ENCODE peak calls at places on chromosomes 7 and 10, in seven cellular contexts. One of them, this sample, is unnamed. For H3K36me3, the result is how much of the 10 kb centered on the place peaks cover.

GRCh38 chr10:130541090-130541489 is 404.9 kb downstream of the GLRX3 start:
- DNase-seq in effector memory CD4-positive, alpha-beta T cell: no peak
- DNase-seq in OCI-LY7: no peak
- DNase-seq in SJSA1: no peak
- DNase-seq in stomach: no peak
- DNase-seq in Caco-2: no peak
- DNase-seq in CD8-positive, alpha-beta T cell: no peak
- DNase-seq in this sample: no peak

GRCh38 chr10:3873728-3874461 is 88.9 kb upstream of the KLF6 start:
- DNase-seq in effector memory CD4-positive, alpha-beta T cell: no peak
- DNase-seq in Caco-2: peak
- DNase-seq in stomach: no peak
- DNase-seq in SJSA1: no peak
- DNase-seq in CD8-positive, alpha-beta T cell: no peak
- DNase-seq in OCI-LY7: peak
- DNase-seq in this sample: peak

GRCh38 chr10:44393051-44393630 is 8.2 kb upstream of the CXCL12 start:
- DNase-seq in Caco-2: no peak
- DNase-seq in CD8-positive, alpha-beta T cell: no peak
- DNase-seq in SJSA1: no peak
- DNase-seq in stomach: no peak
- DNase-seq in effector memory CD4-positive, alpha-beta T cell: no peak
- DNase-seq in OCI-LY7: no peak
- DNase-seq in this sample: no peak

GRCh38 chr7:127514499-127514898 is 70.9 kb downstream of the GCC1 start:
- DNase-seq in CD8-positive, alpha-beta T cell: no peak
- DNase-seq in stomach: no peak
- DNase-seq in Caco-2: peak
- DNase-seq in OCI-LY7: peak
- DNase-seq in SJSA1: no peak
- DNase-seq in effector memory CD4-positive, alpha-beta T cell: no peak
- DNase-seq in this sample: no peak

GRCh38 chr7:18873674-18874341 is 243.6 kb downstream of the TWIST1 start:
- DNase-seq in OCI-LY7: no peak
- DNase-seq in CD8-positive, alpha-beta T cell: no peak
- DNase-seq in SJSA1: no peak
- DNase-seq in effector memory CD4-positive, alpha-beta T cell: no peak
- DNase-seq in stomach: no peak
- DNase-seq in Caco-2: peak
- DNase-seq in this sample: no peak

GRCh38 chr10:129853236-129853946 is 110.7 kb downstream of the EBF3 start:
- DNase-seq in CD8-positive, alpha-beta T cell: no peak
- DNase-seq in stomach: no peak
- DNase-seq in Caco-2: peak
- DNase-seq in OCI-LY7: no peak
- DNase-seq in SJSA1: no peak
- DNase-seq in effector memory CD4-positive, alpha-beta T cell: no peak
- DNase-seq in this sample: no peak

GRCh38 chr10:132613566-132614348 is 76.2 kb downstream of the INPP5A start:
- DNase-seq in OCI-LY7: no peak
- DNase-seq in CD8-positive, alpha-beta T cell: no peak
- DNase-seq in SJSA1: no peak
- DNase-seq in Caco-2: no peak
- DNase-seq in effector memory CD4-positive, alpha-beta T cell: no peak
- DNase-seq in stomach: no peak
- DNase-seq in this sample: no peak

GRCh38 chr7:33250421-33250827 is 121.1 kb downstream of the BBS9 start:
- DNase-seq in stomach: no peak
- DNase-seq in OCI-LY7: no peak
- DNase-seq in effector memory CD4-positive, alpha-beta T cell: no peak
- DNase-seq in CD8-positive, alpha-beta T cell: no peak
- DNase-seq in SJSA1: no peak
- DNase-seq in Caco-2: no peak
- DNase-seq in this sample: no peak

GRCh38 chr7:2247141-2247985 is 5.3 kb downstream of the NUDT1 start:
- DNase-seq in stomach: no peak
- DNase-seq in effector memory CD4-positive, alpha-beta T cell: no peak
- DNase-seq in Caco-2: peak
- DNase-seq in CD8-positive, alpha-beta T cell: no peak
- DNase-seq in SJSA1: no peak
- DNase-seq in OCI-LY7: peak
- DNase-seq in this sample: no peak

GRCh38 chr7:120233338-120233737 is 39.6 kb upstream of the KCND2 start:
- DNase-seq in SJSA1: no peak
- DNase-seq in OCI-LY7: no peak
- DNase-seq in effector memory CD4-positive, alpha-beta T cell: no peak
- DNase-seq in Caco-2: no peak
- DNase-seq in stomach: no peak
- DNase-seq in CD8-positive, alpha-beta T cell: no peak
- DNase-seq in this sample: no peak

GRCh38 chr7:73316521-73316920 is 7.9 kb upstream of the NSUN5 start:
- DNase-seq in SJSA1: no peak
- DNase-seq in effector memory CD4-positive, alpha-beta T cell: no peak
- DNase-seq in OCI-LY7: no peak
- DNase-seq in CD8-positive, alpha-beta T cell: no peak
- DNase-seq in Caco-2: no peak
- DNase-seq in stomach: no peak
- DNase-seq in this sample: no peak

GRCh38 chr10:130301026-130301892 is 165.1 kb downstream of the GLRX3 start:
- DNase-seq in stomach: no peak
- DNase-seq in SJSA1: no peak
- DNase-seq in CD8-positive, alpha-beta T cell: peak
- DNase-seq in Caco-2: no peak
- DNase-seq in OCI-LY7: no peak
- DNase-seq in effector memory CD4-positive, alpha-beta T cell: peak
- DNase-seq in this sample: no peak

DNA sequence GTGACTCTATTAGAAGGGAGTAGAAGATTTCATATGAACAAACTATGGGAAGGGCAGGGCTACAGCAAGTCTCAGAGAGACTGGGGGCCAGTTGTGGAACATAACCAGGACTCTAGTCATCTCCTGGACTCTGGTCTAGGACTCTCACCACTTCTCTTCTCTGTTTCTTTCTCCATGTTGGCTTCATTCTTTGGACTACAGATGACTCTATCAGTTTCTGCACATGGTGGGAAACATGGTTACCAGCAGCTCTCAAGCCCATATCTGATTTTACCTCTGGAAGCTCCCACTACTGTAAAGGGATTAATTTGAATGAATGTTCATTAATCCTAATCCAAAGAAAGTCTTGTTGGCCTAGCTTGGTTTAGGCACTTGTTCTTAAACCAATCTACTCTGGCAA is 84.7 kb downstream of the LRGUK start:
- DNase-seq in SJSA1: no peak
- DNase-seq in CD8-positive, alpha-beta T cell: no peak
- DNase-seq in stomach: no peak
- DNase-seq in OCI-LY7: no peak
- DNase-seq in effector memory CD4-positive, alpha-beta T cell: no peak
- DNase-seq in Caco-2: no peak
- DNase-seq in this sample: no peak
- H3K36me3 ChIP-seq in SJSA1: under half
- H3K36me3 ChIP-seq in CD8-positive, alpha-beta T cell: under half
- H3K36me3 ChIP-seq in stomach: under half
- H3K36me3 ChIP-seq in OCI-LY7: under half
- H3K36me3 ChIP-seq in effector memory CD4-positive, alpha-beta T cell: under half
- H3K36me3 ChIP-seq in Caco-2: under half
- H3K36me3 ChIP-seq in this sample: under half

DNA sequence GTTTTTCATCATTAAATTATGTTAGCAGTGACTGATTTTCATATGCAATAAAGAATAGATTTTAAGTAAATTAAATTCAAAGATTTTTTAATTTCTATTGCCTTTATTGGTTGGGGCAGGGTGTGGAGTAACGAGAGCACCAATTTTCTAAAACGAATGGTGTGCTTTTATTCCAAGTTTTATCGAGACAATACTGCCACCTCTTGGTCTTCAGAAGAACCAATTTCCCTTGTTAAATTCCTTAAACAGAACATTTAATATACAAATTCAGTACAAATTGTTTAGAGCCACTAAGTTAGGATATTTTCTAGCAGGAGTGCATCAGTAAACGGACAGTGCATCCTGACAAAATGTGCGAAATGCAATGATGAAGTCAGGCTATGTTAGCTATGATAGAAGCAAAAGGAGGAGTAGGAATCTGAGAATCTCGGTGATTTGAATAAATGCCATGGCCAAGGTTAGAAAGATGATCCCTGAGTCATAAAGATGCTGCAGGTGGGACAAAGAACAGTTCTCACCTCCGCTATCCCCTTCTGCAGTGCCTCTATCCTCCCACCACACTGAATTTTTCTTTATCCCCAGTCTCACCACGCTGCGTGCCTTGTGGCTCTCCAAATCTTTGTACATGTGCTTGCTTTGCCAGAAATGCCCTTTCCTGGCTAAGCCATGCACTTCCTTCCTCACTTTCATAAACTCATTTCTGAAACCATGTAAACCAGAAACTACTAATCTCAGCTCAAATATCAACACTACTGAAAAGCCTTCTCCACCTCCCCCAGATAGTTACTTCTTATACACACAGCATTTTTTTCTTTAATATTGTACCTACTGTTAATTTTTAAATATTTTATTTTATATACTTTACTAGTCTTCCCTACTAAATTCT is 31.9 kb upstream of the AGBL3 start:
- DNase-seq in Caco-2: no peak
- DNase-seq in stomach: no peak
- DNase-seq in SJSA1: no peak
- DNase-seq in OCI-LY7: peak
- DNase-seq in effector memory CD4-positive, alpha-beta T cell: no peak
- DNase-seq in CD8-positive, alpha-beta T cell: no peak
- DNase-seq in this sample: no peak
- H3K36me3 ChIP-seq in Caco-2: under half
- H3K36me3 ChIP-seq in stomach: under half
- H3K36me3 ChIP-seq in SJSA1: half or more
- H3K36me3 ChIP-seq in OCI-LY7: under half
- H3K36me3 ChIP-seq in effector memory CD4-positive, alpha-beta T cell: under half
- H3K36me3 ChIP-seq in CD8-positive, alpha-beta T cell: under half
- H3K36me3 ChIP-seq in this sample: under half

GRCh38 chr7:139619367-139619657 is 95.8 kb downstream of the CLEC2L start:
- DNase-seq in OCI-LY7: no peak
- DNase-seq in effector memory CD4-positive, alpha-beta T cell: no peak
- DNase-seq in stomach: no peak
- DNase-seq in Caco-2: no peak
- DNase-seq in SJSA1: no peak
- DNase-seq in CD8-positive, alpha-beta T cell: no peak
- DNase-seq in this sample: no peak
- H3K36me3 ChIP-seq in OCI-LY7: under half
- H3K36me3 ChIP-seq in effector memory CD4-positive, alpha-beta T cell: under half
- H3K36me3 ChIP-seq in stomach: under half
- H3K36me3 ChIP-seq in Caco-2: under half
- H3K36me3 ChIP-seq in SJSA1: half or more
- H3K36me3 ChIP-seq in CD8-positive, alpha-beta T cell: under half
- H3K36me3 ChIP-seq in this sample: under half

GRCh38 chr10:125792342-125793063 is 16.9 kb upstream of the MMP21 start:
- DNase-seq in stomach: no peak
- DNase-seq in OCI-LY7: no peak
- DNase-seq in CD8-positive, alpha-beta T cell: no peak
- DNase-seq in SJSA1: no peak
- DNase-seq in effector memory CD4-positive, alpha-beta T cell: no peak
- DNase-seq in Caco-2: peak
- DNase-seq in this sample: no peak
- H3K36me3 ChIP-seq in stomach: under half
- H3K36me3 ChIP-seq in OCI-LY7: under half
- H3K36me3 ChIP-seq in CD8-positive, alpha-beta T cell: under half
- H3K36me3 ChIP-seq in SJSA1: under half
- H3K36me3 ChIP-seq in effector memory CD4-positive, alpha-beta T cell: under half
- H3K36me3 ChIP-seq in Caco-2: under half
- H3K36me3 ChIP-seq in this sample: under half

DNA sequence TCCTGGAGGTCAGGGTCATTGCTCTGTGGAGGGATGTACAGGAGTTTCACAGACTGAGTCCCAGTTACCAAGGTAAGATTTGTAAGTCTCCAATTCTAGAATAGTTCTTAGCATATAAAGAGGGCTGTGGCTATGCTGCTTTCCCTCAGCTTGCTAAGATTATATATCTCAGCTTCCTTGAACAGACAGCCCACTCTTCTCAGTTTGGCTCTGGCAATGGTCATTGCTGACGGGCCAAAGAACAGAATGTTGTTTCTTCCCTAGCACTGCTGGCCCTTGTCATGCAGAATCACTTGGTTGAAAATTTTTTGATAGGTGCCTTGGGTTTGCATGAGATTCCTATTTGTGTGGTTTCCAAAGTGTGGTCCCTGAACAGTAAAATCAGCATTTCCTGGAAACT is 38.1 kb downstream of the NRBF2 start:
- DNase-seq in stomach: no peak
- DNase-seq in effector memory CD4-positive, alpha-beta T cell: no peak
- DNase-seq in Caco-2: no peak
- DNase-seq in OCI-LY7: no peak
- DNase-seq in SJSA1: no peak
- DNase-seq in CD8-positive, alpha-beta T cell: no peak
- DNase-seq in this sample: no peak
- H3K36me3 ChIP-seq in stomach: under half
- H3K36me3 ChIP-seq in effector memory CD4-positive, alpha-beta T cell: under half
- H3K36me3 ChIP-seq in Caco-2: under half
- H3K36me3 ChIP-seq in OCI-LY7: half or more
- H3K36me3 ChIP-seq in SJSA1: half or more
- H3K36me3 ChIP-seq in CD8-positive, alpha-beta T cell: under half
- H3K36me3 ChIP-seq in this sample: under half

GRCh38 chr10:110827872-110828271 is 43.9 kb upstream of the PDCD4 start:
- DNase-seq in CD8-positive, alpha-beta T cell: no peak
- DNase-seq in effector memory CD4-positive, alpha-beta T cell: no peak
- DNase-seq in OCI-LY7: no peak
- DNase-seq in stomach: no peak
- DNase-seq in Caco-2: no peak
- DNase-seq in SJSA1: no peak
- DNase-seq in this sample: no peak

GRCh38 chr10:110827410-110827809 is 44.3 kb upstream of the PDCD4 start:
- DNase-seq in Caco-2: no peak
- DNase-seq in OCI-LY7: no peak
- DNase-seq in SJSA1: no peak
- DNase-seq in CD8-positive, alpha-beta T cell: no peak
- DNase-seq in effector memory CD4-positive, alpha-beta T cell: no peak
- DNase-seq in stomach: no peak
- DNase-seq in this sample: no peak

GRCh38 chr10:110825510-110825909 is 46.2 kb upstream of the PDCD4 start:
- DNase-seq in CD8-positive, alpha-beta T cell: no peak
- DNase-seq in SJSA1: no peak
- DNase-seq in stomach: no peak
- DNase-seq in Caco-2: no peak
- DNase-seq in effector memory CD4-positive, alpha-beta T cell: no peak
- DNase-seq in OCI-LY7: no peak
- DNase-seq in this sample: no peak

GRCh38 chr10:110829721-110830410 is 41.9 kb upstream of the PDCD4 start:
- DNase-seq in CD8-positive, alpha-beta T cell: no peak
- DNase-seq in stomach: no peak
- DNase-seq in effector memory CD4-positive, alpha-beta T cell: no peak
- DNase-seq in Caco-2: no peak
- DNase-seq in SJSA1: no peak
- DNase-seq in OCI-LY7: peak
- DNase-seq in this sample: no peak

GRCh38 chr10:110828525-110828924 is 43.2 kb upstream of the PDCD4 start:
- DNase-seq in SJSA1: no peak
- DNase-seq in stomach: no peak
- DNase-seq in OCI-LY7: no peak
- DNase-seq in effector memory CD4-positive, alpha-beta T cell: no peak
- DNase-seq in Caco-2: no peak
- DNase-seq in CD8-positive, alpha-beta T cell: no peak
- DNase-seq in this sample: no peak
- H3K36me3 ChIP-seq in SJSA1: half or more
- H3K36me3 ChIP-seq in stomach: under half
- H3K36me3 ChIP-seq in OCI-LY7: under half
- H3K36me3 ChIP-seq in effector memory CD4-positive, alpha-beta T cell: under half
- H3K36me3 ChIP-seq in Caco-2: under half
- H3K36me3 ChIP-seq in CD8-positive, alpha-beta T cell: under half
- H3K36me3 ChIP-seq in this sample: under half

GRCh38 chr10:1114355-1115261 is 58.4 kb downstream of the WDR37 start:
- DNase-seq in CD8-positive, alpha-beta T cell: no peak
- DNase-seq in Caco-2: no peak
- DNase-seq in effector memory CD4-positive, alpha-beta T cell: no peak
- DNase-seq in stomach: no peak
- DNase-seq in OCI-LY7: no peak
- DNase-seq in SJSA1: no peak
- DNase-seq in this sample: no peak
- H3K36me3 ChIP-seq in CD8-positive, alpha-beta T cell: under half
- H3K36me3 ChIP-seq in Caco-2: under half
- H3K36me3 ChIP-seq in effector memory CD4-positive, alpha-beta T cell: half or more
- H3K36me3 ChIP-seq in stomach: under half
- H3K36me3 ChIP-seq in OCI-LY7: half or more
- H3K36me3 ChIP-seq in SJSA1: half or more
- H3K36me3 ChIP-seq in this sample: under half

This sample was measured in GM06990.